ENCODE peak calls at places on chromosomes 7 and 10, in six cellular contexts. M is type B pancreatic cell, C is neural progenitor cell, N is lung microvascular endothelial cell, Y is cardiac muscle cell, V is heart right ventricle. I is an unnamed sample.

GRCh38 chr10:22737587-22737986 is 23.2 kb upstream of the PIP4K2A start:
- DNase-seq in M (no peak), C (no peak), N (no peak), Y (peak; percentile 65), V (peak; percentile 37), I (no peak)

GRCh38 chr7:29078286-29078685 is 68.1 kb downstream of the CPVL start:
- DNase-seq in M (no peak), C (no peak), N (no peak), Y (no peak), V (no peak), I (no peak)

GRCh38 chr10:100401631-100402328 is 54.7 kb downstream of the SCD start:
- DNase-seq in M (no peak), C (no peak), N (no peak), Y (no peak), V (no peak), I (no peak)

GRCh38 chr7:47336178-47337020 is 245.5 kb downstream of the TNS3 start:
- DNase-seq in M (no peak), C (no peak), N (no peak), Y (peak; percentile 48), V (peak; percentile 57), I (no peak)

GRCh38 chr10:13991353-13991752 is 339.4 kb downstream of the FRMD4A start:
- DNase-seq in M (no peak), C (peak; percentile 69), N (peak; percentile 65), Y (no peak), V (no peak), I (peak; percentile 50)

GRCh38 chr10:43922335-43923280 is 273.9 kb upstream of the ZNF32 start:
- DNase-seq in M (no peak), C (no peak), N (peak; percentile 55), Y (no peak), V (no peak), I (peak; percentile 46)

GRCh38 chr7:73905360-73905759 is 44.4 kb downstream of the TMEM270 start:
- DNase-seq in M (no peak), C (no peak), N (no peak), Y (no peak), V (no peak), I (no peak)

GRCh38 chr10:76411719-76412435 is 980.5 kb downstream of the LRMDA start:
- DNase-seq in M (no peak), C (no peak), N (no peak), Y (no peak), V (peak; percentile 51), I (no peak)

GRCh38 chr7:80346704-80347103 is 165.2 kb downstream of the GNAT3 start:
- DNase-seq in M (no peak), C (no peak), N (no peak), Y (peak; percentile 57), V (no peak), I (no peak)

GRCh38 chr10:26739087-26739631 is 41.7 kb downstream of the PDSS1 start:
- DNase-seq in M (no peak), C (no peak), N (no peak), Y (no peak), V (no peak), I (no peak)